ENCODE peak calls at places on chromosomes 2 and 18, in six cellular contexts. One of them, this sample, is unnamed.

GRCh38 chr2:113175736-113176695 is 2.2 kb downstream of the PSD4 start:
- DNase-seq in G401: no peak
- DNase-seq in endothelial cell: no peak
- DNase-seq in stimulated activated effector memory CD8-positive, alpha-beta T cell treated with anti-CD3 and anti-CD28 coated beads, Interleukin-12 subunit alpha, Interleukin-12 subunit beta, amount 100 ng/mL, for 72 hours: no peak
- DNase-seq in CMK: no peak
- DNase-seq in NCI-H226: no peak
- DNase-seq in this sample: no peak

GRCh38 chr18:65091737-65092329 is 659.0 kb upstream of the CDH7 start:
- DNase-seq in CMK: no peak
- DNase-seq in stimulated activated effector memory CD8-positive, alpha-beta T cell treated with anti-CD3 and anti-CD28 coated beads, Interleukin-12 subunit alpha, Interleukin-12 subunit beta, amount 100 ng/mL, for 72 hours: no peak
- DNase-seq in endothelial cell: peak
- DNase-seq in G401: peak
- DNase-seq in NCI-H226: no peak
- DNase-seq in this sample: peak

GRCh38 chr18:61901334-61901986 is 8.7 kb upstream of the RNF152 start:
- DNase-seq in endothelial cell: peak
- DNase-seq in CMK: no peak
- DNase-seq in NCI-H226: peak
- DNase-seq in G401: peak
- DNase-seq in stimulated activated effector memory CD8-positive, alpha-beta T cell treated with anti-CD3 and anti-CD28 coated beads, Interleukin-12 subunit alpha, Interleukin-12 subunit beta, amount 100 ng/mL, for 72 hours: peak
- DNase-seq in this sample: peak

GRCh38 chr2:213834331-213834730 is 550.1 kb downstream of the SPAG16 start:
- DNase-seq in stimulated activated effector memory CD8-positive, alpha-beta T cell treated with anti-CD3 and anti-CD28 coated beads, Interleukin-12 subunit alpha, Interleukin-12 subunit beta, amount 100 ng/mL, for 72 hours: no peak
- DNase-seq in CMK: no peak
- DNase-seq in NCI-H226: peak
- DNase-seq in endothelial cell: no peak
- DNase-seq in G401: no peak
- DNase-seq in this sample: no peak

GRCh38 chr2:121367246-121367900 is 82.4 kb upstream of the TFCP2L1 start:
- DNase-seq in NCI-H226: no peak
- DNase-seq in stimulated activated effector memory CD8-positive, alpha-beta T cell treated with anti-CD3 and anti-CD28 coated beads, Interleukin-12 subunit alpha, Interleukin-12 subunit beta, amount 100 ng/mL, for 72 hours: no peak
- DNase-seq in CMK: no peak
- DNase-seq in G401: no peak
- DNase-seq in endothelial cell: no peak
- DNase-seq in this sample: no peak

GRCh38 chr18:61333746-61334490 is 688 bp downstream of the CDH20 start:
- DNase-seq in stimulated activated effector memory CD8-positive, alpha-beta T cell treated with anti-CD3 and anti-CD28 coated beads, Interleukin-12 subunit alpha, Interleukin-12 subunit beta, amount 100 ng/mL, for 72 hours: no peak
- DNase-seq in NCI-H226: no peak
- DNase-seq in CMK: no peak
- DNase-seq in G401: no peak
- DNase-seq in endothelial cell: peak
- DNase-seq in this sample: peak

GRCh38 chr2:16050261-16051045 is 110.1 kb downstream of the MYCN start:
- DNase-seq in endothelial cell: no peak
- DNase-seq in stimulated activated effector memory CD8-positive, alpha-beta T cell treated with anti-CD3 and anti-CD28 coated beads, Interleukin-12 subunit alpha, Interleukin-12 subunit beta, amount 100 ng/mL, for 72 hours: no peak
- DNase-seq in G401: no peak
- DNase-seq in NCI-H226: no peak
- DNase-seq in CMK: no peak
- DNase-seq in this sample: no peak

GRCh38 chr2:119158563-119159347 is at the start of gene C1QL2:
- DNase-seq in CMK: no peak
- DNase-seq in stimulated activated effector memory CD8-positive, alpha-beta T cell treated with anti-CD3 and anti-CD28 coated beads, Interleukin-12 subunit alpha, Interleukin-12 subunit beta, amount 100 ng/mL, for 72 hours: no peak
- DNase-seq in NCI-H226: no peak
- DNase-seq in G401: no peak
- DNase-seq in endothelial cell: peak
- DNase-seq in this sample: peak

GRCh38 chr2:20410556-20411277 is 36.2 kb upstream of the RHOB start:
- DNase-seq in G401: no peak
- DNase-seq in endothelial cell: no peak
- DNase-seq in CMK: no peak
- DNase-seq in stimulated activated effector memory CD8-positive, alpha-beta T cell treated with anti-CD3 and anti-CD28 coated beads, Interleukin-12 subunit alpha, Interleukin-12 subunit beta, amount 100 ng/mL, for 72 hours: no peak
- DNase-seq in NCI-H226: no peak
- DNase-seq in this sample: no peak

GRCh38 chr2:165693838-165694237 is 100.2 kb downstream of the GALNT3 start:
- DNase-seq in stimulated activated effector memory CD8-positive, alpha-beta T cell treated with anti-CD3 and anti-CD28 coated beads, Interleukin-12 subunit alpha, Interleukin-12 subunit beta, amount 100 ng/mL, for 72 hours: no peak
- DNase-seq in CMK: no peak
- DNase-seq in NCI-H226: no peak
- DNase-seq in G401: peak
- DNase-seq in endothelial cell: no peak
- DNase-seq in this sample: peak

GRCh38 chr2:85694052-85695025 is at the start of gene GNLY:
- DNase-seq in endothelial cell: no peak
- DNase-seq in stimulated activated effector memory CD8-positive, alpha-beta T cell treated with anti-CD3 and anti-CD28 coated beads, Interleukin-12 subunit alpha, Interleukin-12 subunit beta, amount 100 ng/mL, for 72 hours: no peak
- DNase-seq in G401: no peak
- DNase-seq in NCI-H226: no peak
- DNase-seq in CMK: no peak
- DNase-seq in this sample: no peak

GRCh38 chr18:7908686-7909299 is 341.7 kb downstream of the PTPRM start:
- DNase-seq in endothelial cell: no peak
- DNase-seq in G401: peak
- DNase-seq in NCI-H226: no peak
- DNase-seq in stimulated activated effector memory CD8-positive, alpha-beta T cell treated with anti-CD3 and anti-CD28 coated beads, Interleukin-12 subunit alpha, Interleukin-12 subunit beta, amount 100 ng/mL, for 72 hours: no peak
- DNase-seq in CMK: no peak
- DNase-seq in this sample: no peak

GRCh38 chr2:178478442-178479274 is at the start of gene FKBP7:
- DNase-seq in G401: peak
- DNase-seq in NCI-H226: peak
- DNase-seq in CMK: peak
- DNase-seq in endothelial cell: peak
- DNase-seq in stimulated activated effector memory CD8-positive, alpha-beta T cell treated with anti-CD3 and anti-CD28 coated beads, Interleukin-12 subunit alpha, Interleukin-12 subunit beta, amount 100 ng/mL, for 72 hours: peak
- DNase-seq in this sample: peak

GRCh38 chr2:1940660-1941059 is 196.3 kb upstream of the PXDN start:
- DNase-seq in NCI-H226: no peak
- DNase-seq in G401: peak
- DNase-seq in stimulated activated effector memory CD8-positive, alpha-beta T cell treated with anti-CD3 and anti-CD28 coated beads, Interleukin-12 subunit alpha, Interleukin-12 subunit beta, amount 100 ng/mL, for 72 hours: no peak
- DNase-seq in endothelial cell: no peak
- DNase-seq in CMK: no peak
- DNase-seq in this sample: peak

GRCh38 chr2:231519975-231520555 is 10.2 kb downstream of the NMUR1 start:
- DNase-seq in CMK: no peak
- DNase-seq in NCI-H226: no peak
- DNase-seq in G401: no peak
- DNase-seq in stimulated activated effector memory CD8-positive, alpha-beta T cell treated with anti-CD3 and anti-CD28 coated beads, Interleukin-12 subunit alpha, Interleukin-12 subunit beta, amount 100 ng/mL, for 72 hours: no peak
- DNase-seq in endothelial cell: no peak
- DNase-seq in this sample: no peak

GRCh38 chr2:1600191-1601063 is 143.9 kb downstream of the PXDN start:
- DNase-seq in CMK: no peak
- DNase-seq in stimulated activated effector memory CD8-positive, alpha-beta T cell treated with anti-CD3 and anti-CD28 coated beads, Interleukin-12 subunit alpha, Interleukin-12 subunit beta, amount 100 ng/mL, for 72 hours: no peak
- DNase-seq in NCI-H226: peak
- DNase-seq in G401: no peak
- DNase-seq in endothelial cell: no peak
- DNase-seq in this sample: no peak

This sample was measured in Ammon's horn.